ENCODE peak calls at places on chromosomes 13 and 19, in seven cellular contexts. F is A549, L is body of pancreas, W is kidney, B is tibial artery, U is neural progenitor cell, D is fibroblast of lung. P is an unnamed sample.
A peak's percentile ranks its signal among the peaks of the same experiment; 100 is the strongest.

GRCh38 chr13:87999141-87999765 is 328.1 kb downstream of the SLITRK5 start:
- DNase-seq in F (no peak), L (no peak), W (no peak), B (no peak), U (no peak), D (peak; percentile 83), P (no peak)

GRCh38 chr19:17538684-17539287 is 16.7 kb upstream of the COLGALT1 start:
- DNase-seq in F (no peak), L (no peak), W (peak; percentile 52), B (no peak), U (no peak), D (no peak), P (peak; percentile 28)

GRCh38 chr19:6030214-6030507 is 52.2 kb upstream of the RANBP3 start:
- DNase-seq in F (no peak), L (no peak), W (no peak), B (no peak), U (no peak), D (peak; percentile 89), P (no peak)

GRCh38 chr13:48159436-48160225 is 64.7 kb upstream of the MED4 start:
- DNase-seq in F (no peak), L (no peak), W (no peak), B (no peak), U (no peak), D (peak; percentile 53), P (no peak)

GRCh38 chr19:32708457-32708856 is 11.1 kb upstream of the TDRD12 start:
- DNase-seq in F (no peak), L (no peak), W (peak; percentile 7), B (no peak), U (no peak), D (no peak), P (no peak)

GRCh38 chr13:110546933-110547332 is 14.6 kb downstream of the RAB20 start:
- DNase-seq in F (peak; percentile 75), L (peak; percentile 95), W (peak; percentile 91), B (peak; percentile 80), U (no peak), D (peak; percentile 97), P (no peak)

GRCh38 chr13:89796196-89796595 is 1551.3 kb upstream of the MIR17HG start:
- DNase-seq in F (no peak), L (no peak), W (no peak), B (no peak), U (no peak), D (peak; percentile 1), P (no peak)

GRCh38 chr13:45092668-45093067 is 27.6 kb upstream of the GTF2F2 start:
- DNase-seq in F (no peak), L (no peak), W (no peak), B (no peak), U (no peak), D (peak; percentile 55), P (no peak)

GRCh38 chr13:80824231-80824630 is 483.3 kb upstream of the SPRY2 start:
- DNase-seq in F (no peak), L (no peak), W (no peak), B (no peak), U (no peak), D (peak; percentile 14), P (no peak)

GRCh38 chr19:54155694-54156093 is 3.8 kb downstream of the LENG1 start:
- DNase-seq in F (no peak), L (no peak), W (no peak), B (no peak), U (no peak), D (no peak), P (no peak)

GRCh38 chr13:63435668-63436275 is 2020.1 kb upstream of the PCDH20 start:
- DNase-seq in F (no peak), L (no peak), W (no peak), B (no peak), U (no peak), D (peak; percentile 100), P (no peak)

GRCh38 chr19:57016491-57016890 is 103.3 kb upstream of the USP29 start:
- DNase-seq in F (no peak), L (no peak), W (no peak), B (no peak), U (no peak), D (no peak), P (no peak)

GRCh38 chr19:3674784-3675183 is 25.5 kb downstream of the PIP5K1C start:
- DNase-seq in F (no peak), L (no peak), W (no peak), B (no peak), U (no peak), D (no peak), P (no peak)

GRCh38 chr19:55095260-55096060 is 19.8 kb downstream of the EPS8L1 start:
- DNase-seq in F (no peak), L (no peak), W (no peak), B (no peak), U (peak; percentile 48), D (no peak), P (no peak)

GRCh38 chr13:49810825-49811526 is 18.5 kb upstream of the KPNA3 start:
- DNase-seq in F (no peak), L (peak; percentile 19), W (no peak), B (no peak), U (no peak), D (peak; percentile 54), P (no peak)

GRCh38 chr13:36862002-36862706 is 43.1 kb downstream of the RFXAP start:
- DNase-seq in F (no peak), L (no peak), W (no peak), B (no peak), U (no peak), D (peak; percentile 17), P (no peak)

GRCh38 chr19:35346193-35347052 is 1.3 kb upstream of the FFAR1 start:
- DNase-seq in F (no peak), L (no peak), W (peak; percentile 69), B (peak; percentile 54), U (no peak), D (no peak), P (no peak)

GRCh38 chr19:33110201-33110910 is 21.6 kb upstream of the WDR88 start:
- DNase-seq in F (no peak), L (no peak), W (no peak), B (no peak), U (no peak), D (peak; percentile 81), P (no peak)

GRCh38 chr13:72726721-72727416 is 560 bp downstream of the MZT1 start:
- DNase-seq in F (peak; percentile 7), L (peak; percentile 21), W (peak; percentile 87), B (peak; percentile 70), U (peak; percentile 79), D (peak; percentile 24), P (peak; percentile 66)

GRCh38 chr19:12133069-12133468 is 7.1 kb downstream of the ZNF20 start:
- DNase-seq in F (no peak), L (no peak), W (no peak), B (no peak), U (no peak), D (peak; percentile 23), P (no peak)

GRCh38 chr13:44212633-44213387 is 160.8 kb upstream of the SERP2 start:
- DNase-seq in F (no peak), L (no peak), W (no peak), B (no peak), U (no peak), D (peak; percentile 18), P (no peak)

GRCh38 chr13:112689498-112690241 is at the start of gene ATP11A:
- DNase-seq in F (peak; percentile 82), L (peak; percentile 95), W (peak; percentile 98), B (peak; percentile 95), U (peak; percentile 95), D (peak; percentile 92), P (peak; percentile 98)

GRCh38 chr19:38695319-38695683 is 47.9 kb downstream of the ACTN4 start:
- DNase-seq in F (no peak), L (no peak), W (no peak), B (no peak), U (no peak), D (no peak), P (no peak)

GRCh38 chr13:106121173-106121754 is 414.2 kb downstream of the EFNB2 start:
- DNase-seq in F (no peak), L (no peak), W (no peak), B (no peak), U (no peak), D (no peak), P (no peak)

GRCh38 chr19:35641515-35642151 is at the start of gene ETV2:
- DNase-seq in F (no peak), L (no peak), W (no peak), B (no peak), U (peak; percentile 61), D (peak; percentile 41), P (peak; percentile 65)

DNA sequence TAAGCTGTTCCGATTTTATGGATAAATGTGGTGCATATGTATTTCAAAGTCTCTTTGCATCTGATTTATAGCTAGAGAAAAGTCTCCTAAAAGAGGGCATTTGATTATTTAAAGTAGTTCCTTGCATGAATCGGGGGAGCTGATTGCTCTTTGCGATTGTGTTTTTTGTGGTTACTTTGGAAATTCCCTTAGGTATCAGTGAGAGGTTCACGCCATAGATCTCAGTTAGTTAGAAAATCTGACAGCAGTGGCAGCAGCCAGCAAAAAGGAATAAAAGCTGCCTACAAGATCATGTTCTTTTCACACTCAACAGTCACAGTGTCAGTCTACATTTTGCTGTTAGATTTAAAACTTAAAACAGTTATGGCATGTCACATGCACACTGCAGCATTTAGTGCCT is 436.5 kb upstream of the PCDH20 start:
- DNase-seq in F (no peak), L (no peak), W (no peak), B (no peak), U (no peak), D (no peak), P (no peak)
- H3K27ac ChIP-seq in F (no peak overlapping the region), L (no peak overlapping the region), W (no peak overlapping the region), B (no peak overlapping the region), U (no peak overlapping the region), D (no peak overlapping the region), P (no peak overlapping the region)

GRCh38 chr19:45508931-45509691 is 1.8 kb downstream of the VASP start:
- DNase-seq in F (peak; percentile 92), L (peak; percentile 70), W (peak; percentile 94), B (peak; percentile 96), U (peak; percentile 77), D (peak; percentile 79), P (peak; percentile 40)
- TF ChIP-seq CTCF in F (no peak), L (no peak), W (no peak), B (peak; percentile 32), U (no peak), D (no peak), P (no peak)

DNA sequence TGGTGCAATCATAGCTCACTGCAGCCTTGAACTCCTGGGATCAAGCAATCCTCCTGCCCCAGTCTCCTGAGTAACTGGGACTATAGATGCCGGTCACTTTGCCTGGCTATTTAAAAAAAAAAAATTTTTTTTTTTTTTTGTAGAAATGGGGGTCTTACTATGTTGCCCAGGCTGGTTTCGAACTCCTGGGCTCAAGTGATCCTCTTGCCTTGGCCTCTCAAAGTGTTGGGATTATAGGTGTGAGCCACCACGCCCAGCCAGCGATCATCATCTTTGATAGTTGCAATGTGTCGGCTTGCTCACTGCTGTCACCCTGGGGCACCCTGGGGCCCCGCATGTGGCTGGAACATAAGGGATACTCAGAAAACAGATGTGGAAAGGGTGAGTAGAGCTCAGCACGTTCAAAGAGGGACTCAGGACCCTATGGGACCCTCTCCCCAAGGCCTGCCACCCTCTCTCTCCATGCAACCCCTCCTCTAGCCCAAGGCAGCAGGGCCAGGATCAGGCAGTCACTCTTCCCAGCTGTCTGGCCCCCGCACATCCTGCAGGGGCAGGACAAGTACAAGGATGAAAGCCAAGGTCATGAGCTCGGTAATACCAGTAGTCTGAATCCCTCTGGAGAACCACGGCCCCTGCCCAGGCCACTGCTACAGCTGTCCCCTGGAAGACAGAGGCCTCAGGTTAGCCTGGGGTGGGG is 6.5 kb upstream of the CCL25 start:
- DNase-seq in F (no peak), L (no peak), W (no peak), B (no peak), U (no peak), D (no peak), P (no peak)
- H3K9me3 ChIP-seq in F (no peaks in the 10 kb centered on the region), L (no peaks in the 10 kb centered on the region), W (no peaks in the 10 kb centered on the region), B (no peaks in the 10 kb centered on the region), U (no peaks in the 10 kb centered on the region), D (no peaks in the 10 kb centered on the region), P (no peaks in the 10 kb centered on the region)

GRCh38 chr19:44682807-44683206 is 11.5 kb downstream of the CEACAM19 start:
- DNase-seq in F (no peak), L (no peak), W (no peak), B (no peak), U (no peak), D (no peak), P (no peak)
- H3K27ac ChIP-seq in F (peak overlapping the region; percentile 92), L (no peak overlapping the region), W (no peak overlapping the region), B (no peak overlapping the region), U (no peak overlapping the region), D (no peak overlapping the region), P (no peak overlapping the region)

P was measured in WERI-Rb-1.